ENCODE peak calls at places on chromosome 20, in seven cellular contexts. B, N, E, P, I, W and G are unnamed samples.

GRCh38 chr20:1734269-1734858 is 76.8 kb upstream of the SIRPG start:
- DNase-seq in N (no peak), P (no peak), E (no peak), I (peak; percentile 2), W (no peak), B (no peak), G (peak; percentile 35)

GRCh38 chr20:52379723-52380336 is 188.3 kb upstream of the ZFP64 start:
- DNase-seq in E (no peak), W (no peak), N (peak; percentile 74), B (peak; percentile 34), I (peak; percentile 3), P (peak; percentile 7), G (peak; percentile 21)

GRCh38 chr20:24993337-24994185 is 1.0 kb upstream of the APMAP start:
- DNase-seq in W (no peak), N (no peak), E (no peak), P (no peak), I (peak; percentile 72), B (no peak), G (no peak)

GRCh38 chr20:49937023-49937929 is 1.1 kb downstream of the RNF114 start:
- DNase-seq in E (no peak), W (no peak), I (no peak), B (no peak), P (no peak), N (no peak), G (no peak)

GRCh38 chr20:32522775-32523612 is 62.1 kb downstream of the NOL4L start:
- DNase-seq in I (no peak), E (no peak), B (no peak), W (no peak), N (no peak), P (no peak), G (no peak)

GRCh38 chr20:44066645-44067606 is 120.1 kb downstream of the JPH2 start:
- DNase-seq in B (no peak), P (no peak), I (no peak), N (no peak), W (no peak), E (no peak), G (no peak)

GRCh38 chr20:2246081-2246491 is 49.7 kb upstream of the TGM3 start:
- DNase-seq in I (no peak), W (no peak), P (no peak), E (no peak), B (no peak), N (no peak), G (no peak)

GRCh38 chr20:62162765-62163484 is 19.4 kb downstream of the SS18L1 start:
- DNase-seq in E (no peak), P (no peak), I (no peak), N (peak; percentile 45), W (no peak), B (no peak), G (no peak)

GRCh38 chr20:33301192-33301930 is 18.3 kb downstream of the BPIFB1 start:
- DNase-seq in N (no peak), B (no peak), W (no peak), I (no peak), E (no peak), P (no peak), G (no peak)

GRCh38 chr20:44714701-44715494 is at the start of gene CCN5:
- DNase-seq in W (no peak), P (no peak), E (no peak), N (peak; percentile 99), B (peak; percentile 94), I (peak; percentile 25), G (no peak)

GRCh38 chr20:18388860-18389259 is 78.0 kb downstream of the DZANK1 start:
- DNase-seq in E (no peak), N (no peak), I (peak; percentile 54), W (no peak), B (no peak), P (no peak), G (no peak)

GRCh38 chr20:43508106-43508505 is 609 bp downstream of the L3MBTL1 start:
- DNase-seq in W (no peak), N (no peak), P (no peak), E (no peak), I (no peak), B (peak; percentile 34), G (no peak)

GRCh38 chr20:8145246-8145639 is 13.2 kb downstream of the PLCB1 start:
- DNase-seq in N (no peak), P (no peak), I (no peak), W (no peak), E (no peak), B (no peak), G (no peak)

GRCh38 chr20:62952373-62953166 is at the start of gene SLC17A9:
- DNase-seq in P (peak; percentile 37), I (no peak), E (no peak), B (peak; percentile 87), N (peak; percentile 91), W (peak; percentile 31), G (peak; percentile 47)

GRCh38 chr20:46267108-46267820 is 41.0 kb downstream of the CDH22 start:
- DNase-seq in P (no peak), N (no peak), W (no peak), E (no peak), B (no peak), I (no peak), G (no peak)

GRCh38 chr20:36573798-36574277 is 441 bp downstream of the TGIF2 start:
- DNase-seq in P (no peak), N (peak; percentile 75), B (peak; percentile 41), I (no peak), E (no peak), W (peak; percentile 18), G (no peak)

GRCh38 chr20:10674684-10675455 is 1.1 kb upstream of the JAG1 start:
- DNase-seq in B (peak; percentile 86), W (no peak), P (no peak), I (peak; percentile 60), N (peak; percentile 93), E (no peak), G (no peak)

GRCh38 chr20:62405108-62405980 is 1.7 kb downstream of the CABLES2 start:
- DNase-seq in I (no peak), W (no peak), P (no peak), B (peak; percentile 73), N (peak; percentile 80), E (no peak), G (no peak)

GRCh38 chr20:56400001-56400640 is 7.7 kb downstream of the CSTF1 start:
- DNase-seq in W (peak; percentile 65), I (peak; percentile 16), N (no peak), E (no peak), P (no peak), B (peak; percentile 49), G (peak; percentile 73)